ENCODE peak calls at places on chromosomes 3 and 15, in seven cellular contexts. One of them, this sample, is unnamed.

GRCh38 chr3:127124135-127124534 is 68.8 kb upstream of the PRR23E start:
- DNase-seq in pons: no peak
- DNase-seq in GM23248: peak
- DNase-seq in NCI-H774: no peak
- DNase-seq in NCI-H1436: no peak
- DNase-seq in HFFc6: peak
- DNase-seq in NCI-H1092 treated with DMSO at 0.1 percent for 48 hours: no peak
- DNase-seq in this sample: no peak

GRCh38 chr15:25735550-25736384 is 127.4 kb downstream of the ATP10A start:
- DNase-seq in NCI-H1092 treated with DMSO at 0.1 percent for 48 hours: no peak
- DNase-seq in NCI-H774: no peak
- DNase-seq in HFFc6: no peak
- DNase-seq in pons: no peak
- DNase-seq in GM23248: no peak
- DNase-seq in NCI-H1436: no peak
- DNase-seq in this sample: no peak

GRCh38 chr3:72678892-72679291 is 169.4 kb downstream of the SHQ1 start:
- DNase-seq in NCI-H774: no peak
- DNase-seq in HFFc6: no peak
- DNase-seq in NCI-H1436: no peak
- DNase-seq in NCI-H1092 treated with DMSO at 0.1 percent for 48 hours: no peak
- DNase-seq in pons: no peak
- DNase-seq in GM23248: peak
- DNase-seq in this sample: no peak

GRCh38 chr3:64022451-64023186 is 675 bp downstream of the PSMD6 start:
- DNase-seq in GM23248: peak
- DNase-seq in NCI-H1436: no peak
- DNase-seq in pons: no peak
- DNase-seq in NCI-H774: no peak
- DNase-seq in HFFc6: no peak
- DNase-seq in NCI-H1092 treated with DMSO at 0.1 percent for 48 hours: no peak
- DNase-seq in this sample: no peak

GRCh38 chr3:19931767-19932188 is 2.2 kb downstream of the EFHB start:
- DNase-seq in NCI-H774: no peak
- DNase-seq in HFFc6: peak
- DNase-seq in NCI-H1092 treated with DMSO at 0.1 percent for 48 hours: no peak
- DNase-seq in NCI-H1436: no peak
- DNase-seq in pons: peak
- DNase-seq in GM23248: peak
- DNase-seq in this sample: no peak

GRCh38 chr3:157442729-157443128 is 6.1 kb downstream of the PTX3 start:
- DNase-seq in GM23248: peak
- DNase-seq in pons: no peak
- DNase-seq in NCI-H1092 treated with DMSO at 0.1 percent for 48 hours: no peak
- DNase-seq in HFFc6: no peak
- DNase-seq in NCI-H774: no peak
- DNase-seq in NCI-H1436: no peak
- DNase-seq in this sample: no peak

GRCh38 chr15:41258706-41259471 is 27.8 kb downstream of the CHP1 start:
- DNase-seq in NCI-H774: no peak
- DNase-seq in NCI-H1092 treated with DMSO at 0.1 percent for 48 hours: no peak
- DNase-seq in NCI-H1436: no peak
- DNase-seq in GM23248: peak
- DNase-seq in pons: peak
- DNase-seq in HFFc6: no peak
- DNase-seq in this sample: no peak

GRCh38 chr3:87228316-87228715 is 1.2 kb downstream of the CHMP2B start:
- DNase-seq in pons: peak
- DNase-seq in NCI-H1436: no peak
- DNase-seq in NCI-H774: no peak
- DNase-seq in NCI-H1092 treated with DMSO at 0.1 percent for 48 hours: no peak
- DNase-seq in GM23248: peak
- DNase-seq in HFFc6: peak
- DNase-seq in this sample: no peak

GRCh38 chr15:92599394-92599970 is 56.1 kb downstream of the FAM174B start:
- DNase-seq in HFFc6: peak
- DNase-seq in pons: no peak
- DNase-seq in NCI-H1092 treated with DMSO at 0.1 percent for 48 hours: no peak
- DNase-seq in NCI-H774: no peak
- DNase-seq in NCI-H1436: no peak
- DNase-seq in GM23248: peak
- DNase-seq in this sample: no peak

GRCh38 chr3:134323966-134324962 is 50.0 kb downstream of the AMOTL2 start:
- DNase-seq in NCI-H774: no peak
- DNase-seq in NCI-H1092 treated with DMSO at 0.1 percent for 48 hours: no peak
- DNase-seq in GM23248: no peak
- DNase-seq in NCI-H1436: no peak
- DNase-seq in pons: no peak
- DNase-seq in HFFc6: no peak
- DNase-seq in this sample: no peak

GRCh38 chr3:128804017-128804816 is 75.2 kb upstream of the ACAD9 start:
- DNase-seq in NCI-H1436: no peak
- DNase-seq in NCI-H1092 treated with DMSO at 0.1 percent for 48 hours: no peak
- DNase-seq in HFFc6: no peak
- DNase-seq in NCI-H774: no peak
- DNase-seq in pons: peak
- DNase-seq in GM23248: peak
- DNase-seq in this sample: no peak

GRCh38 chr15:63521405-63522142 is 17.2 kb downstream of the USP3 start:
- DNase-seq in NCI-H1092 treated with DMSO at 0.1 percent for 48 hours: no peak
- DNase-seq in HFFc6: no peak
- DNase-seq in pons: no peak
- DNase-seq in GM23248: peak
- DNase-seq in NCI-H774: no peak
- DNase-seq in NCI-H1436: no peak
- DNase-seq in this sample: no peak

GRCh38 chr3:127538569-127538968 is 52.0 kb downstream of the TPRA1 start:
- DNase-seq in NCI-H1092 treated with DMSO at 0.1 percent for 48 hours: no peak
- DNase-seq in NCI-H1436: no peak
- DNase-seq in HFFc6: no peak
- DNase-seq in GM23248: no peak
- DNase-seq in pons: no peak
- DNase-seq in NCI-H774: peak
- DNase-seq in this sample: no peak

GRCh38 chr15:59817834-59818233 is 128.7 kb upstream of the BNIP2 start:
- DNase-seq in NCI-H1436: no peak
- DNase-seq in pons: no peak
- DNase-seq in NCI-H1092 treated with DMSO at 0.1 percent for 48 hours: no peak
- DNase-seq in NCI-H774: no peak
- DNase-seq in GM23248: no peak
- DNase-seq in HFFc6: no peak
- DNase-seq in this sample: no peak

GRCh38 chr15:70237626-70238025 is 139.9 kb upstream of the TLE3 start:
- DNase-seq in HFFc6: peak
- DNase-seq in NCI-H1092 treated with DMSO at 0.1 percent for 48 hours: no peak
- DNase-seq in pons: no peak
- DNase-seq in NCI-H1436: no peak
- DNase-seq in GM23248: peak
- DNase-seq in NCI-H774: no peak
- DNase-seq in this sample: no peak

GRCh38 chr3:71881732-71882131 is 96.8 kb upstream of the PROK2 start:
- DNase-seq in GM23248: no peak
- DNase-seq in NCI-H1436: no peak
- DNase-seq in NCI-H774: no peak
- DNase-seq in NCI-H1092 treated with DMSO at 0.1 percent for 48 hours: no peak
- DNase-seq in pons: no peak
- DNase-seq in HFFc6: no peak
- DNase-seq in this sample: no peak

GRCh38 chr3:35200056-35200455 is 439.3 kb upstream of the ARPP21 start:
- DNase-seq in pons: no peak
- DNase-seq in NCI-H774: no peak
- DNase-seq in NCI-H1436: no peak
- DNase-seq in NCI-H1092 treated with DMSO at 0.1 percent for 48 hours: no peak
- DNase-seq in GM23248: no peak
- DNase-seq in HFFc6: no peak
- DNase-seq in this sample: no peak

GRCh38 chr15:76334438-76335004 is 2.1 kb upstream of the ISL2 start:
- DNase-seq in pons: no peak
- DNase-seq in NCI-H1436: no peak
- DNase-seq in HFFc6: no peak
- DNase-seq in NCI-H1092 treated with DMSO at 0.1 percent for 48 hours: no peak
- DNase-seq in NCI-H774: no peak
- DNase-seq in GM23248: no peak
- DNase-seq in this sample: no peak

GRCh38 chr3:179321585-179322322 is 1.1 kb upstream of the ZNF639 start:
- DNase-seq in NCI-H1436: no peak
- DNase-seq in pons: peak
- DNase-seq in HFFc6: peak
- DNase-seq in NCI-H774: peak
- DNase-seq in GM23248: peak
- DNase-seq in NCI-H1092 treated with DMSO at 0.1 percent for 48 hours: peak
- DNase-seq in this sample: peak

GRCh38 chr15:52351206-52351907 is 55.8 kb upstream of the MYO5C start:
- DNase-seq in pons: no peak
- DNase-seq in NCI-H774: no peak
- DNase-seq in GM23248: peak
- DNase-seq in NCI-H1436: no peak
- DNase-seq in HFFc6: no peak
- DNase-seq in NCI-H1092 treated with DMSO at 0.1 percent for 48 hours: no peak
- DNase-seq in this sample: no peak

GRCh38 chr3:65953881-65954733 is 84.6 kb downstream of the MAGI1 start:
- DNase-seq in NCI-H1436: no peak
- DNase-seq in HFFc6: no peak
- DNase-seq in NCI-H1092 treated with DMSO at 0.1 percent for 48 hours: peak
- DNase-seq in pons: no peak
- DNase-seq in NCI-H774: peak
- DNase-seq in GM23248: no peak
- DNase-seq in this sample: no peak

GRCh38 chr15:95469601-95470000 is 860.9 kb upstream of the NR2F2 start:
- DNase-seq in NCI-H774: no peak
- DNase-seq in NCI-H1436: no peak
- DNase-seq in GM23248: no peak
- DNase-seq in pons: no peak
- DNase-seq in HFFc6: no peak
- DNase-seq in NCI-H1092 treated with DMSO at 0.1 percent for 48 hours: no peak
- DNase-seq in this sample: no peak

This sample was measured in NCI-H1694.